ENCODE peak calls at places on chromosomes 16 and 17, in seven cellular contexts. One of them, this sample, is unnamed.

GRCh38 chr16:27722892-27723450 is 173.0 kb downstream of the KATNIP start:
- DNase-seq in NCI-H82: peak
- DNase-seq in colonic mucosa: peak
- DNase-seq in esophagus squamous epithelium: no peak
- DNase-seq in EL: no peak
- DNase-seq in stimulated activated CD4-positive, alpha-beta T cell treated with anti-CD3 and anti-CD28 coated beads, Interleukin-2, amount 100 ng/mL, for 48 hours: no peak
- DNase-seq in GM12865: no peak
- DNase-seq in this sample: peak

GRCh38 chr17:67569873-67570272 is 147.9 kb upstream of the NOL11 start:
- DNase-seq in NCI-H82: no peak
- DNase-seq in colonic mucosa: no peak
- DNase-seq in esophagus squamous epithelium: no peak
- DNase-seq in EL: no peak
- DNase-seq in stimulated activated CD4-positive, alpha-beta T cell treated with anti-CD3 and anti-CD28 coated beads, Interleukin-2, amount 100 ng/mL, for 48 hours: no peak
- DNase-seq in GM12865: peak
- DNase-seq in this sample: no peak

GRCh38 chr17:75831032-75831567 is 13.1 kb downstream of the UNC13D start:
- DNase-seq in NCI-H82: no peak
- DNase-seq in colonic mucosa: no peak
- DNase-seq in esophagus squamous epithelium: no peak
- DNase-seq in EL: no peak
- DNase-seq in stimulated activated CD4-positive, alpha-beta T cell treated with anti-CD3 and anti-CD28 coated beads, Interleukin-2, amount 100 ng/mL, for 48 hours: no peak
- DNase-seq in GM12865: no peak
- DNase-seq in this sample: no peak

GRCh38 chr16:27448531-27449433 is 46.8 kb downstream of the IL21R start:
- DNase-seq in NCI-H82: no peak
- DNase-seq in colonic mucosa: no peak
- DNase-seq in esophagus squamous epithelium: no peak
- DNase-seq in EL: no peak
- DNase-seq in stimulated activated CD4-positive, alpha-beta T cell treated with anti-CD3 and anti-CD28 coated beads, Interleukin-2, amount 100 ng/mL, for 48 hours: no peak
- DNase-seq in GM12865: no peak
- DNase-seq in this sample: no peak

GRCh38 chr16:55501549-55502322 is 7.1 kb upstream of the LPCAT2 start:
- DNase-seq in NCI-H82: peak
- DNase-seq in colonic mucosa: peak
- DNase-seq in esophagus squamous epithelium: no peak
- DNase-seq in EL: no peak
- DNase-seq in stimulated activated CD4-positive, alpha-beta T cell treated with anti-CD3 and anti-CD28 coated beads, Interleukin-2, amount 100 ng/mL, for 48 hours: no peak
- DNase-seq in GM12865: no peak
- DNase-seq in this sample: no peak

GRCh38 chr17:50355336-50355700 is 9.4 kb downstream of the XYLT2 start:
- DNase-seq in NCI-H82: no peak
- DNase-seq in colonic mucosa: no peak
- DNase-seq in esophagus squamous epithelium: no peak
- DNase-seq in EL: no peak
- DNase-seq in stimulated activated CD4-positive, alpha-beta T cell treated with anti-CD3 and anti-CD28 coated beads, Interleukin-2, amount 100 ng/mL, for 48 hours: no peak
- DNase-seq in GM12865: no peak
- DNase-seq in this sample: no peak

GRCh38 chr16:16096161-16096857 is 127.0 kb downstream of the ABCC6 start:
- DNase-seq in NCI-H82: no peak
- DNase-seq in colonic mucosa: peak
- DNase-seq in esophagus squamous epithelium: no peak
- DNase-seq in EL: peak
- DNase-seq in stimulated activated CD4-positive, alpha-beta T cell treated with anti-CD3 and anti-CD28 coated beads, Interleukin-2, amount 100 ng/mL, for 48 hours: no peak
- DNase-seq in GM12865: no peak
- DNase-seq in this sample: no peak

GRCh38 chr16:27972500-27972899 is 91.0 kb downstream of the GSG1L start:
- DNase-seq in NCI-H82: peak
- DNase-seq in colonic mucosa: peak
- DNase-seq in esophagus squamous epithelium: no peak
- DNase-seq in EL: peak
- DNase-seq in stimulated activated CD4-positive, alpha-beta T cell treated with anti-CD3 and anti-CD28 coated beads, Interleukin-2, amount 100 ng/mL, for 48 hours: peak
- DNase-seq in GM12865: peak
- DNase-seq in this sample: peak

GRCh38 chr16:69319381-69319780 is 8.2 kb downstream of the VPS4A start:
- DNase-seq in NCI-H82: no peak
- DNase-seq in colonic mucosa: no peak
- DNase-seq in esophagus squamous epithelium: no peak
- DNase-seq in EL: no peak
- DNase-seq in stimulated activated CD4-positive, alpha-beta T cell treated with anti-CD3 and anti-CD28 coated beads, Interleukin-2, amount 100 ng/mL, for 48 hours: no peak
- DNase-seq in GM12865: no peak
- DNase-seq in this sample: no peak

GRCh38 chr16:56122251-56122650 is 69.0 kb upstream of the GNAO1 start:
- DNase-seq in NCI-H82: no peak
- DNase-seq in colonic mucosa: no peak
- DNase-seq in esophagus squamous epithelium: no peak
- DNase-seq in EL: no peak
- DNase-seq in stimulated activated CD4-positive, alpha-beta T cell treated with anti-CD3 and anti-CD28 coated beads, Interleukin-2, amount 100 ng/mL, for 48 hours: no peak
- DNase-seq in GM12865: no peak
- DNase-seq in this sample: no peak

GRCh38 chr17:76369804-76370203 is 14.6 kb upstream of the SPHK1 start:
- DNase-seq in NCI-H82: no peak
- DNase-seq in colonic mucosa: no peak
- DNase-seq in esophagus squamous epithelium: no peak
- DNase-seq in EL: no peak
- DNase-seq in stimulated activated CD4-positive, alpha-beta T cell treated with anti-CD3 and anti-CD28 coated beads, Interleukin-2, amount 100 ng/mL, for 48 hours: no peak
- DNase-seq in GM12865: no peak
- DNase-seq in this sample: peak

GRCh38 chr16:24409045-24409444 is 130.3 kb upstream of the RBBP6 start:
- DNase-seq in NCI-H82: peak
- DNase-seq in colonic mucosa: no peak
- DNase-seq in esophagus squamous epithelium: no peak
- DNase-seq in EL: no peak
- DNase-seq in stimulated activated CD4-positive, alpha-beta T cell treated with anti-CD3 and anti-CD28 coated beads, Interleukin-2, amount 100 ng/mL, for 48 hours: no peak
- DNase-seq in GM12865: peak
- DNase-seq in this sample: peak

GRCh38 chr17:29933379-29933778 is 3.4 kb upstream of the SSH2 start:
- DNase-seq in NCI-H82: peak
- DNase-seq in colonic mucosa: no peak
- DNase-seq in esophagus squamous epithelium: no peak
- DNase-seq in EL: peak
- DNase-seq in stimulated activated CD4-positive, alpha-beta T cell treated with anti-CD3 and anti-CD28 coated beads, Interleukin-2, amount 100 ng/mL, for 48 hours: no peak
- DNase-seq in GM12865: no peak
- DNase-seq in this sample: peak

GRCh38 chr17:47989159-47989558 is 18.2 kb downstream of the CDK5RAP3 start:
- DNase-seq in NCI-H82: peak
- DNase-seq in colonic mucosa: no peak
- DNase-seq in esophagus squamous epithelium: no peak
- DNase-seq in EL: no peak
- DNase-seq in stimulated activated CD4-positive, alpha-beta T cell treated with anti-CD3 and anti-CD28 coated beads, Interleukin-2, amount 100 ng/mL, for 48 hours: no peak
- DNase-seq in GM12865: no peak
- DNase-seq in this sample: no peak

GRCh38 chr16:25689137-25689836 is 2.5 kb upstream of the HS3ST4 start:
- DNase-seq in NCI-H82: no peak
- DNase-seq in colonic mucosa: no peak
- DNase-seq in esophagus squamous epithelium: no peak
- DNase-seq in EL: no peak
- DNase-seq in stimulated activated CD4-positive, alpha-beta T cell treated with anti-CD3 and anti-CD28 coated beads, Interleukin-2, amount 100 ng/mL, for 48 hours: no peak
- DNase-seq in GM12865: no peak
- DNase-seq in this sample: no peak

GRCh38 chr17:68399638-68400403 is 57.5 kb downstream of the WIPI1 start:
- DNase-seq in NCI-H82: no peak
- DNase-seq in colonic mucosa: peak
- DNase-seq in esophagus squamous epithelium: no peak
- DNase-seq in EL: peak
- DNase-seq in stimulated activated CD4-positive, alpha-beta T cell treated with anti-CD3 and anti-CD28 coated beads, Interleukin-2, amount 100 ng/mL, for 48 hours: peak
- DNase-seq in GM12865: peak
- DNase-seq in this sample: no peak

GRCh38 chr17:58694302-58694701 is 1.9 kb downstream of the RAD51C start:
- DNase-seq in NCI-H82: no peak
- DNase-seq in colonic mucosa: no peak
- DNase-seq in esophagus squamous epithelium: no peak
- DNase-seq in EL: no peak
- DNase-seq in stimulated activated CD4-positive, alpha-beta T cell treated with anti-CD3 and anti-CD28 coated beads, Interleukin-2, amount 100 ng/mL, for 48 hours: no peak
- DNase-seq in GM12865: no peak
- DNase-seq in this sample: no peak

GRCh38 chr17:46885415-46885814 is 34.0 kb downstream of the WNT9B start:
- DNase-seq in NCI-H82: no peak
- DNase-seq in colonic mucosa: no peak
- DNase-seq in esophagus squamous epithelium: no peak
- DNase-seq in EL: no peak
- DNase-seq in stimulated activated CD4-positive, alpha-beta T cell treated with anti-CD3 and anti-CD28 coated beads, Interleukin-2, amount 100 ng/mL, for 48 hours: no peak
- DNase-seq in GM12865: no peak
- DNase-seq in this sample: no peak

GRCh38 chr16:87835882-87836331 is 33.4 kb downstream of the SLC7A5 start:
- DNase-seq in NCI-H82: no peak
- DNase-seq in colonic mucosa: no peak
- DNase-seq in esophagus squamous epithelium: no peak
- DNase-seq in EL: no peak
- DNase-seq in stimulated activated CD4-positive, alpha-beta T cell treated with anti-CD3 and anti-CD28 coated beads, Interleukin-2, amount 100 ng/mL, for 48 hours: no peak
- DNase-seq in GM12865: no peak
- DNase-seq in this sample: no peak

GRCh38 chr17:14052886-14053615 is 16.3 kb upstream of the COX10 start:
- DNase-seq in NCI-H82: no peak
- DNase-seq in colonic mucosa: no peak
- DNase-seq in esophagus squamous epithelium: no peak
- DNase-seq in EL: no peak
- DNase-seq in stimulated activated CD4-positive, alpha-beta T cell treated with anti-CD3 and anti-CD28 coated beads, Interleukin-2, amount 100 ng/mL, for 48 hours: no peak
- DNase-seq in GM12865: no peak
- DNase-seq in this sample: no peak

GRCh38 chr17:64732336-64733006 is 70.4 kb upstream of the SMURF2 start:
- DNase-seq in NCI-H82: no peak
- DNase-seq in colonic mucosa: no peak
- DNase-seq in esophagus squamous epithelium: no peak
- DNase-seq in EL: peak
- DNase-seq in stimulated activated CD4-positive, alpha-beta T cell treated with anti-CD3 and anti-CD28 coated beads, Interleukin-2, amount 100 ng/mL, for 48 hours: no peak
- DNase-seq in GM12865: no peak
- DNase-seq in this sample: no peak

GRCh38 chr16:12255919-12256665 is 279.6 kb downstream of the SNX29 start:
- DNase-seq in NCI-H82: no peak
- DNase-seq in colonic mucosa: no peak
- DNase-seq in esophagus squamous epithelium: no peak
- DNase-seq in EL: no peak
- DNase-seq in stimulated activated CD4-positive, alpha-beta T cell treated with anti-CD3 and anti-CD28 coated beads, Interleukin-2, amount 100 ng/mL, for 48 hours: no peak
- DNase-seq in GM12865: peak
- DNase-seq in this sample: no peak

GRCh38 chr17:80151333-80151732 is 4.4 kb upstream of the EIF4A3 start:
- DNase-seq in NCI-H82: peak
- DNase-seq in colonic mucosa: no peak
- DNase-seq in esophagus squamous epithelium: no peak
- DNase-seq in EL: peak
- DNase-seq in stimulated activated CD4-positive, alpha-beta T cell treated with anti-CD3 and anti-CD28 coated beads, Interleukin-2, amount 100 ng/mL, for 48 hours: no peak
- DNase-seq in GM12865: no peak
- DNase-seq in this sample: no peak

GRCh38 chr17:81509687-81510523 is 2.7 kb downstream of the ACTG1 start:
- DNase-seq in NCI-H82: no peak
- DNase-seq in colonic mucosa: peak
- DNase-seq in esophagus squamous epithelium: no peak
- DNase-seq in EL: peak
- DNase-seq in stimulated activated CD4-positive, alpha-beta T cell treated with anti-CD3 and anti-CD28 coated beads, Interleukin-2, amount 100 ng/mL, for 48 hours: peak
- DNase-seq in GM12865: peak
- DNase-seq in this sample: no peak

GRCh38 chr17:59004338-59005111 is 102.2 kb downstream of the TRIM37 start:
- DNase-seq in NCI-H82: peak
- DNase-seq in colonic mucosa: peak
- DNase-seq in esophagus squamous epithelium: no peak
- DNase-seq in EL: peak
- DNase-seq in stimulated activated CD4-positive, alpha-beta T cell treated with anti-CD3 and anti-CD28 coated beads, Interleukin-2, amount 100 ng/mL, for 48 hours: peak
- DNase-seq in GM12865: peak
- DNase-seq in this sample: peak

GRCh38 chr16:87435399-87436224 is 43.5 kb downstream of the MAP1LC3B start:
- DNase-seq in NCI-H82: no peak
- DNase-seq in colonic mucosa: no peak
- DNase-seq in esophagus squamous epithelium: no peak
- DNase-seq in EL: peak
- DNase-seq in stimulated activated CD4-positive, alpha-beta T cell treated with anti-CD3 and anti-CD28 coated beads, Interleukin-2, amount 100 ng/mL, for 48 hours: no peak
- DNase-seq in GM12865: no peak
- DNase-seq in this sample: no peak

GRCh38 chr17:71115669-71115972 is 946.3 kb downstream of the KCNJ2 start:
- DNase-seq in NCI-H82: no peak
- DNase-seq in colonic mucosa: no peak
- DNase-seq in esophagus squamous epithelium: no peak
- DNase-seq in EL: no peak
- DNase-seq in stimulated activated CD4-positive, alpha-beta T cell treated with anti-CD3 and anti-CD28 coated beads, Interleukin-2, amount 100 ng/mL, for 48 hours: no peak
- DNase-seq in GM12865: no peak
- DNase-seq in this sample: no peak